ENCODE peak calls at places on chromosomes 12 and 14, in eight cellular contexts. Z, X, J, G, M, F, W and R are unnamed samples.

GRCh38 chr14:20742132-20742531 is 3.6 kb upstream of the EDDM3A start:
- DNase-seq in F (no peak), M (no peak), J (no peak), W (no peak), X (no peak), Z (no peak), G (no peak), R (no peak)

GRCh38 chr12:30696486-30696885 is 817 bp upstream of the IPO8 start:
- DNase-seq in W (no peak), Z (no peak), G (no peak), F (no peak), X (peak; percentile 1), J (peak; percentile 64), M (no peak), R (peak; percentile 1)

GRCh38 chr14:75247286-75247922 is 31.2 kb upstream of the FOS start:
- DNase-seq in Z (peak; percentile 44), G (peak; percentile 77), X (no peak), J (no peak), W (no peak), F (no peak), M (no peak), R (no peak)

GRCh38 chr12:30905483-30906009 is 21.0 kb upstream of the TSPAN11 start:
- DNase-seq in Z (no peak), W (no peak), J (no peak), F (no peak), G (no peak), M (no peak), X (no peak), R (no peak)

GRCh38 chr12:112851024-112851777 is 55.6 kb upstream of the OAS1 start:
- DNase-seq in F (no peak), Z (no peak), J (no peak), X (no peak), W (no peak), G (no peak), M (no peak), R (no peak)

GRCh38 chr14:102772781-102773570 is 4.3 kb upstream of the TRAF3 start:
- DNase-seq in G (peak; percentile 43), J (peak; percentile 71), M (no peak), F (no peak), X (no peak), Z (no peak), W (no peak), R (no peak)

GRCh38 chr12:79373896-79374499 is 316.8 kb downstream of the PAWR start:
- DNase-seq in Z (no peak), F (no peak), X (peak; percentile 12), M (no peak), W (no peak), J (peak; percentile 73), G (peak; percentile 9), R (no peak)

GRCh38 chr12:51827925-51828818 is 20.3 kb downstream of the FIGNL2 start:
- DNase-seq in F (no peak), G (no peak), W (no peak), Z (peak; percentile 68), M (peak; percentile 70), X (no peak), J (no peak), R (no peak)

GRCh38 chr14:74569387-74569786 is 42.6 kb downstream of the LTBP2 start:
- DNase-seq in J (no peak), M (no peak), Z (no peak), W (no peak), X (no peak), G (no peak), F (no peak), R (no peak)

GRCh38 chr12:116455540-116456306 is 103.5 kb upstream of the MAP1LC3B2 start:
- DNase-seq in Z (peak; percentile 79), J (no peak), G (no peak), X (no peak), W (peak; percentile 75), F (peak; percentile 96), M (peak; percentile 48), R (no peak)

GRCh38 chr14:60777856-60778578 is 43.5 kb downstream of the MNAT1 start:
- DNase-seq in M (no peak), F (no peak), X (no peak), J (no peak), G (no peak), Z (no peak), W (no peak), R (no peak)

GRCh38 chr12:114339626-114340025 is 66.3 kb downstream of the TBX5 start:
- DNase-seq in G (no peak), J (no peak), M (no peak), W (no peak), X (no peak), Z (no peak), F (no peak), R (no peak)

GRCh38 chr12:54262403-54262925 is 17.5 kb downstream of the CBX5 start:
- DNase-seq in J (no peak), M (no peak), G (no peak), X (no peak), Z (no peak), W (no peak), F (no peak), R (no peak)

GRCh38 chr12:72869025-72869424 is 596.9 kb downstream of the TRHDE start:
- DNase-seq in Z (no peak), X (no peak), G (no peak), W (no peak), M (no peak), J (no peak), F (no peak), R (no peak)

GRCh38 chr14:98077176-98077575 is 1194.8 kb downstream of the BCL11B start:
- DNase-seq in J (no peak), G (no peak), Z (no peak), W (no peak), M (no peak), X (no peak), F (no peak), R (no peak)

GRCh38 chr14:22225526-22226133 is 363.4 kb downstream of the DAD1 start:
- DNase-seq in J (no peak), F (no peak), X (no peak), Z (no peak), M (no peak), W (no peak), G (no peak), R (no peak)

GRCh38 chr12:67533159-67533558 is 115.4 kb upstream of the DYRK2 start:
- DNase-seq in Z (no peak), M (no peak), G (no peak), W (no peak), X (no peak), F (peak; percentile 4), J (no peak), R (no peak)

GRCh38 chr12:124466200-124467128 is 100.9 kb downstream of the NCOR2 start:
- DNase-seq in G (no peak), Z (peak; percentile 66), J (no peak), X (peak; percentile 92), F (no peak), M (peak; percentile 57), W (no peak), R (peak; percentile 92)

GRCh38 chr12:95970905-95971304 is 25.2 kb downstream of the HAL start:
- DNase-seq in W (no peak), J (no peak), F (no peak), G (no peak), M (no peak), Z (no peak), X (no peak), R (no peak)

DNA sequence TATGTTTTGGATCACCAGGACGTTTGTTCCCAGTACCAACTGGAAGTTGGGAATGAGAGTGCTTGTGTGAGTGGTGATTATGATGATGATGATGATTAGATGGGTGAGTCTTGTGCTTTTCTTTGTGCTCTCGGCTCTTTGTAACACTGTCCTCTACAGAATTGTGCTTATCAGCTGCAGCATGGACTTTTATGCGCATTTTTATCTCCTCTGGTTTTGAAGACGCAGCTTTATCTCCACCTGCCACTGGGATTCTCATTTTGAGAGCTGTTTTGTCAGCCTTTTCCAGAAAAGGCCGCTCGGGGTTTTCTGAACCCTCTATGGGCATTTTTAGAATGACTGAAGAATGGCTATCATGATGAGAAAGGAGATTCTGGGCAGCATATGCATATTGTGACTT is 11.5 kb upstream of the KANSL2 start:
- DNase-seq in X (no peak), G (no peak), W (no peak), J (no peak), M (no peak), F (no peak), Z (no peak), R (no peak)
- TF ChIP-seq POLR2AphosphoS5 in X (no peak), G (no peak), W (no peak), J (no peak), M (no peak), F (no peak), Z (no peak), R (no peak)

GRCh38 chr12:132954471-132955048 is 1.5 kb downstream of the ZNF605 start:
- DNase-seq in X (no peak), Z (no peak), W (no peak), J (no peak), M (no peak), G (no peak), F (no peak), R (no peak)

GRCh38 chr12:132953771-132954170 is 2.3 kb downstream of the ZNF605 start:
- DNase-seq in F (no peak), Z (no peak), M (no peak), X (no peak), J (no peak), W (no peak), G (no peak), R (no peak)

GRCh38 chr12:132955094-132955932 is 793 bp downstream of the ZNF605 start:
- DNase-seq in W (no peak), X (no peak), G (peak; percentile 61), J (peak; percentile 66), F (no peak), M (peak; percentile 28), Z (peak; percentile 19), R (no peak)

GRCh38 chr12:132953163-132953425 is 3.0 kb downstream of the ZNF605 start:
- DNase-seq in X (no peak), F (no peak), J (no peak), Z (no peak), G (no peak), M (no peak), W (no peak), R (no peak)

GRCh38 chr12:132955933-132956725 is at the start of gene ZNF605:
- DNase-seq in X (peak; percentile 97), W (peak; percentile 80), F (peak; percentile 95), J (peak; percentile 93), G (peak; percentile 79), M (peak; percentile 87), Z (peak; percentile 87), R (peak; percentile 93)
- TF ChIP-seq POLR2A in X (no peak), W (no peak), F (no peak), J (no peak), G (no peak), M (no peak), Z (no peak), R (peak; percentile 31)

DNA sequence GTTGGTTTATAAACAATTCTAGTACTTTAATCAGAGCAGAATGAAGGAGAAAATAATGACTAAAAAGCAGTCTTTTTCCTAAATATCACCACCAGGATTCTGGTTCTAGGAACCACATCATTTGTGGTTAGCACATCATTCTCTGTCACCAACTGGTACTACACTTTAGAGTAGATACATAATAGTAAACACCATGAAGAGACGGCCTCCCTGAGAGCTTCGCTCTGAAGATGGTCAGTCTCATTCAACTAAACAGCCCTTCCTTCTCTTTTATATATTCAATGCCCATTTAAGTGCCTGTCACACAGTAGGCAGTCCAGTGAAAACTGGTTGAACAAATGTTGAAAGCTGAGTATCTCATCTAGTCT is 10.9 kb downstream of the SLC38A2 start:
- DNase-seq in X (no peak), M (no peak), F (no peak), G (no peak), J (no peak), W (no peak), Z (no peak), R (no peak)
- TF ChIP-seq POLR2AphosphoS5 in X (no peak), M (no peak), F (no peak), G (peak; percentile 30), J (no peak), W (no peak), Z (no peak), R (no peak)

GRCh38 chr12:57419495-57419894 is 11.3 kb downstream of the R3HDM2 start:
- DNase-seq in F (no peak), M (no peak), X (no peak), W (no peak), Z (no peak), J (no peak), G (no peak), R (no peak)
- TF ChIP-seq POLR2A in F (no peak), M (no peak), X (no peak), W (no peak), Z (no peak), J (no peak), G (no peak), R (no peak)